ENCODE peak calls at places on chromosomes 16 and 17, in eight cellular contexts. One of them, this sample, is unnamed.

GRCh38 chr16:12436201-12436657 is 367.5 kb downstream of the CPPED1 start:
- DNase-seq in right lobe of liver: no peak
- DNase-seq in fibroblast of lung: no peak
- DNase-seq in cardiac muscle cell: peak; percentile 5
- DNase-seq in Karpas-422: no peak
- DNase-seq in astrocyte: no peak
- DNase-seq in heart right ventricle: no peak
- DNase-seq in uterus: no peak
- DNase-seq in this sample: no peak

GRCh38 chr16:11076259-11077018 is 132.1 kb downstream of the CLEC16A start:
- DNase-seq in right lobe of liver: no peak
- DNase-seq in fibroblast of lung: no peak
- DNase-seq in cardiac muscle cell: no peak
- DNase-seq in Karpas-422: no peak
- DNase-seq in astrocyte: no peak
- DNase-seq in heart right ventricle: no peak
- DNase-seq in uterus: no peak
- DNase-seq in this sample: no peak

GRCh38 chr17:16463341-16464000 is 28.5 kb downstream of the LRRC75A start:
- DNase-seq in right lobe of liver: no peak
- DNase-seq in fibroblast of lung: peak; percentile 59
- DNase-seq in cardiac muscle cell: peak; percentile 42
- DNase-seq in Karpas-422: no peak
- DNase-seq in astrocyte: peak; percentile 26
- DNase-seq in heart right ventricle: peak; percentile 62
- DNase-seq in uterus: no peak
- DNase-seq in this sample: no peak

GRCh38 chr16:8620535-8620934 is 963 bp upstream of the METTL22 start:
- DNase-seq in right lobe of liver: no peak
- DNase-seq in fibroblast of lung: no peak
- DNase-seq in cardiac muscle cell: no peak
- DNase-seq in Karpas-422: no peak
- DNase-seq in astrocyte: no peak
- DNase-seq in heart right ventricle: no peak
- DNase-seq in uterus: no peak
- DNase-seq in this sample: no peak

GRCh38 chr16:51276335-51276734 is 125.3 kb upstream of the SALL1 start:
- DNase-seq in right lobe of liver: no peak
- DNase-seq in fibroblast of lung: no peak
- DNase-seq in cardiac muscle cell: no peak
- DNase-seq in Karpas-422: no peak
- DNase-seq in astrocyte: no peak
- DNase-seq in heart right ventricle: no peak
- DNase-seq in uterus: no peak
- DNase-seq in this sample: peak; percentile 8

GRCh38 chr17:68417317-68417716 is 40.0 kb downstream of the WIPI1 start:
- DNase-seq in right lobe of liver: no peak
- DNase-seq in fibroblast of lung: no peak
- DNase-seq in cardiac muscle cell: no peak
- DNase-seq in Karpas-422: no peak
- DNase-seq in astrocyte: no peak
- DNase-seq in heart right ventricle: no peak
- DNase-seq in uterus: no peak
- DNase-seq in this sample: no peak

GRCh38 chr16:4489030-4489429 is 12.8 kb downstream of the HMOX2 start:
- DNase-seq in right lobe of liver: no peak
- DNase-seq in fibroblast of lung: peak; percentile 33
- DNase-seq in cardiac muscle cell: no peak
- DNase-seq in Karpas-422: no peak
- DNase-seq in astrocyte: peak; percentile 95
- DNase-seq in heart right ventricle: no peak
- DNase-seq in uterus: no peak
- DNase-seq in this sample: no peak

GRCh38 chr17:48542956-48543853 is 1.7 kb downstream of the HOXB2 start:
- DNase-seq in right lobe of liver: no peak
- DNase-seq in fibroblast of lung: peak; percentile 62
- DNase-seq in cardiac muscle cell: peak; percentile 67
- DNase-seq in Karpas-422: no peak
- DNase-seq in astrocyte: no peak
- DNase-seq in heart right ventricle: peak; percentile 29
- DNase-seq in uterus: peak; percentile 52
- DNase-seq in this sample: peak; percentile 69

GRCh38 chr16:53449816-53450517 is 15.7 kb downstream of the RBL2 start:
- DNase-seq in right lobe of liver: no peak
- DNase-seq in fibroblast of lung: no peak
- DNase-seq in cardiac muscle cell: no peak
- DNase-seq in Karpas-422: peak; percentile 77
- DNase-seq in astrocyte: no peak
- DNase-seq in heart right ventricle: no peak
- DNase-seq in uterus: no peak
- DNase-seq in this sample: no peak

GRCh38 chr17:17416007-17416399 is 60.8 kb upstream of the MED9 start:
- DNase-seq in right lobe of liver: no peak
- DNase-seq in fibroblast of lung: peak; percentile 86
- DNase-seq in cardiac muscle cell: peak; percentile 19
- DNase-seq in Karpas-422: peak; percentile 87
- DNase-seq in astrocyte: peak; percentile 59
- DNase-seq in heart right ventricle: no peak
- DNase-seq in uterus: no peak
- DNase-seq in this sample: no peak

GRCh38 chr17:63545302-63545928 is 4.9 kb upstream of the DCAF7 start:
- DNase-seq in right lobe of liver: peak; percentile 17
- DNase-seq in fibroblast of lung: no peak
- DNase-seq in cardiac muscle cell: no peak
- DNase-seq in Karpas-422: no peak
- DNase-seq in astrocyte: no peak
- DNase-seq in heart right ventricle: no peak
- DNase-seq in uterus: no peak
- DNase-seq in this sample: no peak

GRCh38 chr17:67390646-67391480 is 13.8 kb downstream of the PITPNC1 start:
- DNase-seq in right lobe of liver: peak; percentile 78
- DNase-seq in fibroblast of lung: peak; percentile 94
- DNase-seq in cardiac muscle cell: no peak
- DNase-seq in Karpas-422: no peak
- DNase-seq in astrocyte: peak; percentile 99
- DNase-seq in heart right ventricle: peak; percentile 60
- DNase-seq in uterus: peak; percentile 37
- DNase-seq in this sample: peak; percentile 73

GRCh38 chr17:13025687-13026086 is 7.9 kb upstream of the ELAC2 start:
- DNase-seq in right lobe of liver: no peak
- DNase-seq in fibroblast of lung: no peak
- DNase-seq in cardiac muscle cell: no peak
- DNase-seq in Karpas-422: no peak
- DNase-seq in astrocyte: no peak
- DNase-seq in heart right ventricle: no peak
- DNase-seq in uterus: no peak
- DNase-seq in this sample: no peak

GRCh38 chr17:13027246-13027645 is 9.4 kb upstream of the ELAC2 start:
- DNase-seq in right lobe of liver: no peak
- DNase-seq in fibroblast of lung: no peak
- DNase-seq in cardiac muscle cell: no peak
- DNase-seq in Karpas-422: no peak
- DNase-seq in astrocyte: no peak
- DNase-seq in heart right ventricle: no peak
- DNase-seq in uterus: no peak
- DNase-seq in this sample: no peak

GRCh38 chr17:13025264-13025627 is 7.4 kb upstream of the ELAC2 start:
- DNase-seq in right lobe of liver: no peak
- DNase-seq in fibroblast of lung: no peak
- DNase-seq in cardiac muscle cell: no peak
- DNase-seq in Karpas-422: no peak
- DNase-seq in astrocyte: no peak
- DNase-seq in heart right ventricle: no peak
- DNase-seq in uterus: no peak
- DNase-seq in this sample: no peak

GRCh38 chr17:13024526-13025263 is 6.9 kb upstream of the ELAC2 start:
- DNase-seq in right lobe of liver: peak; percentile 66
- DNase-seq in fibroblast of lung: peak; percentile 60
- DNase-seq in cardiac muscle cell: peak; percentile 79
- DNase-seq in Karpas-422: peak; percentile 87
- DNase-seq in astrocyte: no peak
- DNase-seq in heart right ventricle: peak; percentile 32
- DNase-seq in uterus: peak; percentile 41
- DNase-seq in this sample: peak; percentile 24

GRCh38 chr17:13024033-13024432 is 6.2 kb upstream of the ELAC2 start:
- DNase-seq in right lobe of liver: no peak
- DNase-seq in fibroblast of lung: no peak
- DNase-seq in cardiac muscle cell: no peak
- DNase-seq in Karpas-422: no peak
- DNase-seq in astrocyte: no peak
- DNase-seq in heart right ventricle: no peak
- DNase-seq in uterus: no peak
- DNase-seq in this sample: no peak
- H3K4me3 ChIP-seq in right lobe of liver: no peak overlapping the region
- H3K4me3 ChIP-seq in fibroblast of lung: no peak overlapping the region
- H3K4me3 ChIP-seq in cardiac muscle cell: no peak overlapping the region
- H3K4me3 ChIP-seq in Karpas-422: no peak overlapping the region
- H3K4me3 ChIP-seq in astrocyte: no peak overlapping the region
- H3K4me3 ChIP-seq in heart right ventricle: no peak overlapping the region
- H3K4me3 ChIP-seq in uterus: no peak overlapping the region
- H3K4me3 ChIP-seq in this sample: no peak overlapping the region

GRCh38 chr16:27353853-27354252 is 40.1 kb downstream of the IL4R start:
- DNase-seq in right lobe of liver: no peak
- DNase-seq in fibroblast of lung: no peak
- DNase-seq in cardiac muscle cell: no peak
- DNase-seq in Karpas-422: no peak
- DNase-seq in astrocyte: no peak
- DNase-seq in heart right ventricle: no peak
- DNase-seq in uterus: no peak
- DNase-seq in this sample: no peak
- H3K36me3 ChIP-seq in right lobe of liver: peaks cover 90% of the 10 kb centered on the region
- H3K36me3 ChIP-seq in fibroblast of lung: peaks cover 6% of the 10 kb centered on the region
- H3K36me3 ChIP-seq in cardiac muscle cell: peaks cover 19% of the 10 kb centered on the region
- H3K36me3 ChIP-seq in Karpas-422: no peaks in the 10 kb centered on the region
- H3K36me3 ChIP-seq in astrocyte: peaks cover 25% of the 10 kb centered on the region
- H3K36me3 ChIP-seq in heart right ventricle: peaks cover 89% of the 10 kb centered on the region
- H3K36me3 ChIP-seq in uterus: no peaks in the 10 kb centered on the region
- H3K36me3 ChIP-seq in this sample: peaks cover 90% of the 10 kb centered on the region

GRCh38 chr17:76140661-76141211 is 309 bp downstream of the FOXJ1 start:
- DNase-seq in right lobe of liver: no peak
- DNase-seq in fibroblast of lung: no peak
- DNase-seq in cardiac muscle cell: no peak
- DNase-seq in Karpas-422: no peak
- DNase-seq in astrocyte: no peak
- DNase-seq in heart right ventricle: no peak
- DNase-seq in uterus: no peak
- DNase-seq in this sample: no peak

GRCh38 chr17:76138896-76139248 is 2.2 kb downstream of the FOXJ1 start:
- DNase-seq in right lobe of liver: no peak
- DNase-seq in fibroblast of lung: no peak
- DNase-seq in cardiac muscle cell: no peak
- DNase-seq in Karpas-422: no peak
- DNase-seq in astrocyte: no peak
- DNase-seq in heart right ventricle: no peak
- DNase-seq in uterus: no peak
- DNase-seq in this sample: no peak

GRCh38 chr17:76139801-76140660 is 1.0 kb downstream of the FOXJ1 start:
- DNase-seq in right lobe of liver: no peak
- DNase-seq in fibroblast of lung: no peak
- DNase-seq in cardiac muscle cell: no peak
- DNase-seq in Karpas-422: no peak
- DNase-seq in astrocyte: no peak
- DNase-seq in heart right ventricle: no peak
- DNase-seq in uterus: no peak
- DNase-seq in this sample: no peak

GRCh38 chr17:76138234-76138895 is 2.7 kb downstream of the FOXJ1 start:
- DNase-seq in right lobe of liver: no peak
- DNase-seq in fibroblast of lung: no peak
- DNase-seq in cardiac muscle cell: no peak
- DNase-seq in Karpas-422: no peak
- DNase-seq in astrocyte: no peak
- DNase-seq in heart right ventricle: no peak
- DNase-seq in uterus: no peak
- DNase-seq in this sample: no peak

DNA sequence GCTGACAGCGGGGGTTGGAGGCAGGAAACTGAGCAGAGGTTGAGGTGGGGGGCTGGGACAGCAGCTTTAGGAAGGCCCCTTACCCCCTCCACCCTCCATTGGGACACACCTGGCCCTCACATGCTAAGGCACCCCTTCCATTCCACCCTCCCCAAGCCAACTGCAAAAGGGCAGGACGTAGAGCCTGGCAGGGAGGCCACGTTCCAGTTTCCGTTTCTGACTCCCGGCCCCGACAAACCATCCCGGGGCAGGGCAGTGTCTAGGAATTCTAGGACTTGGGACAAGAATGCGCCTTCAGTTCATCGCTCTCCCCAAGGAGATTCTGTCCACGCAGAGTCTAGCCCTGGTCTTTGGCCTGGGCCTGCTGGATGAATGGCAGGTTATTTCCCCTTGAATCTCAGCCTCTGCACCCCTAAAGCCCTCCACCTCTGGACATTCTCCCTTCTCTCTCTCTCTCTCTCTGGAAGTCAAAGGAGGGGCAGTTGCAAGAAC is 1.7 kb downstream of the FOXJ1 start:
- DNase-seq in right lobe of liver: no peak
- DNase-seq in fibroblast of lung: no peak
- DNase-seq in cardiac muscle cell: no peak
- DNase-seq in Karpas-422: no peak
- DNase-seq in astrocyte: no peak
- DNase-seq in heart right ventricle: no peak
- DNase-seq in uterus: no peak
- DNase-seq in this sample: no peak
- H3K4me3 ChIP-seq in right lobe of liver: no peak overlapping the region
- H3K4me3 ChIP-seq in fibroblast of lung: no peak overlapping the region
- H3K4me3 ChIP-seq in cardiac muscle cell: no peak overlapping the region
- H3K4me3 ChIP-seq in Karpas-422: no peak overlapping the region
- H3K4me3 ChIP-seq in astrocyte: no peak overlapping the region
- H3K4me3 ChIP-seq in heart right ventricle: no peak overlapping the region
- H3K4me3 ChIP-seq in uterus: no peak overlapping the region
- H3K4me3 ChIP-seq in this sample: no peak overlapping the region

DNA sequence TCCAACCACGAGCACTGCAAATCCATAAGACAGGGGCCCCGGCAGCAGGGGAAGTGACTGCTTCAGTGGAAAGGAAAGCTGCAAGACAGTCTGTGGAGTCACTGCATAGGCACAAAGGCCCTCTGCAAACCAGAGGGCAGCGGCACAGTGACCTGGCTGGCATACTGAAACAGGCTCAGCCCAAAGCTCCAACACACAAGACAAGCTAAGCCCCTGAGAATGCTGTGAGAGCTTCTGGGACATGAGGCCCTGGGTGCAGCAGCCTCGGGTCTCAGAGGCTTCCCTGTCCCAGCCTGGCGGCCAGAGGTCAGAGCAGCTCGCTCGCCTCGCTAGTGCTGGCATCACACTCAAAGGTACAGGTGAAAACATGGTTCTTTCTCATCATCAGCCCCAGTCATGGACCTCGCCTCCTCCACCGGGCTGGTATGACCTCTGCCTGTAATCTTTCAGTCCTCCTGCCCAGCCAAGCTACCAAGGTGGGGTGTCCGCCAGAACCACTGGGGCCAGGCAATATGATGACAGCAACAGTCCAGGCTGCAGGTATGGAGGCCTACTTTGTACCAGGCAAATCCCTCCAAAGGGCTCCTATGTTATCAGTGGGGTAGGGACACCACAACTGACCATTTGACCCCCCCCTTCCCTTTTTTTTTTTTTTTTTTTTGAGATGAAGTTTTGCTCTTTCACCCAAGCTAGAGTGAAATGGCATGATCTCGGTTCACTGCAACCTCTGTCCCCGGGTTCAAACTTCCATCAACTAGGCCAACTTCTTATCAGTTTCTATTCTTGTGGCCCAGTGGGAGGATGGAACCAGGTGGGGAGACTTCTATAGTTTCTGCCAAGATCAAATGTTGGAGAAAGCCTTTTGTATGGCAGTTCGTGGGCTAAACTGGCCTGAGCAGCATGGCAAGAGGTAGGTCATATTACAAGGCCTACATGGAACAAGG is 19.2 kb downstream of the ST3GAL2 start:
- DNase-seq in right lobe of liver: no peak
- DNase-seq in fibroblast of lung: no peak
- DNase-seq in cardiac muscle cell: no peak
- DNase-seq in Karpas-422: no peak
- DNase-seq in astrocyte: no peak
- DNase-seq in heart right ventricle: no peak
- DNase-seq in uterus: no peak
- DNase-seq in this sample: no peak
- H3K36me3 ChIP-seq in right lobe of liver: no peaks in the 10 kb centered on the region
- H3K36me3 ChIP-seq in fibroblast of lung: no peaks in the 10 kb centered on the region
- H3K36me3 ChIP-seq in cardiac muscle cell: no peaks in the 10 kb centered on the region
- H3K36me3 ChIP-seq in Karpas-422: peaks cover 2% of the 10 kb centered on the region
- H3K36me3 ChIP-seq in astrocyte: peaks cover 2% of the 10 kb centered on the region
- H3K36me3 ChIP-seq in heart right ventricle: peaks cover 4% of the 10 kb centered on the region
- H3K36me3 ChIP-seq in uterus: no peaks in the 10 kb centered on the region
- H3K36me3 ChIP-seq in this sample: no peaks in the 10 kb centered on the region